ENCODE peak calls at places on chromosome 10, in six cellular contexts. K, C, B, Z, T and P are unnamed samples.

GRCh38 chr10:130652544-130652943 is 516.4 kb downstream of the GLRX3 start:
- DNase-seq in K (no peak), C (peak; percentile 1), B (no peak), Z (no peak), T (no peak), P (no peak)

GRCh38 chr10:43845121-43845520 is 196.4 kb upstream of the ZNF32 start:
- DNase-seq in K (no peak), C (no peak), B (no peak), Z (no peak), T (no peak), P (no peak)

GRCh38 chr10:51700228-51700835 is 937 bp upstream of the CSTF2T start:
- DNase-seq in K (no peak), C (peak; percentile 45), B (peak; percentile 4), Z (no peak), T (peak; percentile 52), P (peak; percentile 50)

GRCh38 chr10:23693398-23693797 is 254.5 kb downstream of the OTUD1 start:
- DNase-seq in K (no peak), C (no peak), B (no peak), Z (no peak), T (no peak), P (no peak)

GRCh38 chr10:102384606-102385429 is 10.7 kb upstream of the NFKB2 start:
- DNase-seq in K (no peak), C (no peak), B (no peak), Z (no peak), T (no peak), P (no peak)

GRCh38 chr10:127937915-127938440 is 31.1 kb downstream of the PTPRE start:
- DNase-seq in K (no peak), C (no peak), B (no peak), Z (no peak), T (no peak), P (no peak)

GRCh38 chr10:11162828-11163599 is 145.3 kb downstream of the CELF2 start:
- DNase-seq in K (peak; percentile 60), C (no peak), B (no peak), Z (no peak), T (no peak), P (no peak)

GRCh38 chr10:46282460-46283216 is 4.2 kb upstream of the ANTXRL start:
- DNase-seq in K (peak; percentile 44), C (peak; percentile 24), B (peak; percentile 4), Z (peak; percentile 44), T (peak; percentile 38), P (no peak)

GRCh38 chr10:6239213-6239991 is 36.7 kb downstream of the PFKFB3 start:
- DNase-seq in K (peak; percentile 40), C (peak; percentile 99), B (peak; percentile 86), Z (peak; percentile 96), T (peak; percentile 14), P (peak; percentile 98)

GRCh38 chr10:4825868-4826787 is at the start of gene AKR1E2:
- DNase-seq in K (peak; percentile 68), C (peak; percentile 68), B (peak; percentile 44), Z (peak; percentile 15), T (peak; percentile 89), P (peak; percentile 34)

GRCh38 chr10:118968482-118968881 is 61.0 kb upstream of the NANOS1 start:
- DNase-seq in K (no peak), C (no peak), B (no peak), Z (no peak), T (peak; percentile 67), P (no peak)

GRCh38 chr10:1560535-1561192 is 176.7 kb downstream of the ADARB2 start:
- DNase-seq in K (no peak), C (no peak), B (no peak), Z (no peak), T (no peak), P (no peak)

GRCh38 chr10:126137557-126138221 is 241.3 kb downstream of the FANK1 start:
- DNase-seq in K (no peak), C (peak; percentile 19), B (no peak), Z (no peak), T (no peak), P (peak; percentile 59)

GRCh38 chr10:113060221-113061053 is 110.4 kb downstream of the TCF7L2 start:
- DNase-seq in K (no peak), C (no peak), B (no peak), Z (no peak), T (no peak), P (no peak)

GRCh38 chr10:56646301-56646700 is 285.2 kb upstream of the ZWINT start:
- DNase-seq in K (no peak), C (no peak), B (no peak), Z (no peak), T (no peak), P (no peak)

GRCh38 chr10:16957038-16957437 is 139.8 kb upstream of the RSU1 start:
- DNase-seq in K (no peak), C (no peak), B (no peak), Z (no peak), T (no peak), P (no peak)

GRCh38 chr10:73110345-73110849 is at the start of gene NUDT13:
- DNase-seq in K (peak; percentile 10), C (peak; percentile 77), B (no peak), Z (peak; percentile 83), T (peak; percentile 88), P (peak; percentile 40)

GRCh38 chr10:103575416-103576075 is 82.0 kb downstream of the NEURL1 start:
- DNase-seq in K (no peak), C (no peak), B (no peak), Z (no peak), T (no peak), P (no peak)

GRCh38 chr10:83606275-83606674 is 533.0 kb upstream of the GHITM start:
- DNase-seq in K (no peak), C (no peak), B (no peak), Z (no peak), T (no peak), P (no peak)

GRCh38 chr10:3950676-3951275 is 165.8 kb upstream of the KLF6 start:
- DNase-seq in K (no peak), C (no peak), B (no peak), Z (no peak), T (no peak), P (no peak)

GRCh38 chr10:36675458-36675880 is 449.9 kb upstream of the ANKRD30A start:
- DNase-seq in K (no peak), C (peak; percentile 31), B (peak; percentile 28), Z (no peak), T (no peak), P (peak; percentile 17)

GRCh38 chr10:725786-726185 is 36.3 kb upstream of the DIP2C start:
- DNase-seq in K (no peak), C (no peak), B (no peak), Z (no peak), T (no peak), P (no peak)

GRCh38 chr10:5284311-5285057 is 80.3 kb upstream of the UCN3 start:
- DNase-seq in K (no peak), C (peak; percentile 85), B (no peak), Z (no peak), T (no peak), P (peak; percentile 69)

GRCh38 chr10:12842310-12842709 is 159.2 kb downstream of the CCDC3 start:
- DNase-seq in K (no peak), C (no peak), B (no peak), Z (no peak), T (no peak), P (no peak)

GRCh38 chr10:43046288-43046991 is 30.4 kb upstream of the RET start:
- DNase-seq in K (no peak), C (no peak), B (no peak), Z (no peak), T (no peak), P (no peak)

GRCh38 chr10:93352638-93353383 is 129.3 kb downstream of the MYOF start:
- DNase-seq in K (no peak), C (peak; percentile 28), B (peak; percentile 23), Z (peak; percentile 44), T (peak; percentile 38), P (no peak)

GRCh38 chr10:18196806-18197550 is 56.8 kb downstream of the CACNB2 start:
- DNase-seq in K (no peak), C (no peak), B (no peak), Z (no peak), T (no peak), P (no peak)

GRCh38 chr10:72567421-72567820 is 58.5 kb downstream of the MICU1 start:
- DNase-seq in K (no peak), C (peak; percentile 72), B (peak; percentile 41), Z (peak; percentile 30), T (peak; percentile 34), P (peak; percentile 12)

GRCh38 chr10:51425431-51425830 is 274.0 kb downstream of the CSTF2T start:
- DNase-seq in K (no peak), C (no peak), B (no peak), Z (no peak), T (no peak), P (no peak)

GRCh38 chr10:63268139-63268797 is 135.1 kb downstream of the NRBF2 start:
- DNase-seq in K (no peak), C (peak; percentile 39), B (no peak), Z (no peak), T (peak; percentile 51), P (no peak)